ENCODE peak calls at places on chromosomes 11 and 22, in four cellular contexts. Q is astrocyte of the cerebellum, G is coronary artery, F is lower lobe of right lung. U is an unnamed sample.

GRCh38 chr11:6357222-6357621 is 33.1 kb upstream of the SMPD1 start:
- DNase-seq in Q (peak), G (peak), F (no peak), U (no peak)

GRCh38 chr11:128891912-128892398 is 799 bp downstream of the KCNJ5 start:
- DNase-seq in Q (no peak), G (no peak), F (no peak), U (no peak)

GRCh38 chr11:115501895-115502589 is 2.2 kb downstream of the CADM1 start:
- DNase-seq in Q (no peak), G (no peak), F (no peak), U (no peak)

GRCh38 chr11:31817621-31818493 is 6.7 kb upstream of the PAX6 start:
- DNase-seq in Q (no peak), G (no peak), F (no peak), U (no peak)

GRCh38 chr11:66068154-66068821 is 1.8 kb upstream of the PACS1 start:
- DNase-seq in Q (peak), G (no peak), F (peak), U (no peak)

GRCh38 chr11:131811380-131811779 is 441.0 kb downstream of the NTM start:
- DNase-seq in Q (no peak), G (no peak), F (no peak), U (no peak)

GRCh38 chr22:42648368-42649260 is 578 bp downstream of the CYB5R3 start:
- DNase-seq in Q (no peak), G (no peak), F (peak), U (no peak)

GRCh38 chr11:118658372-118659313 is 20.8 kb downstream of the TREH start:
- DNase-seq in Q (no peak), G (no peak), F (no peak), U (no peak)

GRCh38 chr11:118310781-118311485 is 6.4 kb downstream of the CD3E start:
- DNase-seq in Q (no peak), G (no peak), F (no peak), U (no peak)

GRCh38 chr22:44396727-44397722 is 84.3 kb upstream of the SHISAL1 start:
- DNase-seq in Q (no peak), G (peak), F (peak), U (peak)

DNA sequence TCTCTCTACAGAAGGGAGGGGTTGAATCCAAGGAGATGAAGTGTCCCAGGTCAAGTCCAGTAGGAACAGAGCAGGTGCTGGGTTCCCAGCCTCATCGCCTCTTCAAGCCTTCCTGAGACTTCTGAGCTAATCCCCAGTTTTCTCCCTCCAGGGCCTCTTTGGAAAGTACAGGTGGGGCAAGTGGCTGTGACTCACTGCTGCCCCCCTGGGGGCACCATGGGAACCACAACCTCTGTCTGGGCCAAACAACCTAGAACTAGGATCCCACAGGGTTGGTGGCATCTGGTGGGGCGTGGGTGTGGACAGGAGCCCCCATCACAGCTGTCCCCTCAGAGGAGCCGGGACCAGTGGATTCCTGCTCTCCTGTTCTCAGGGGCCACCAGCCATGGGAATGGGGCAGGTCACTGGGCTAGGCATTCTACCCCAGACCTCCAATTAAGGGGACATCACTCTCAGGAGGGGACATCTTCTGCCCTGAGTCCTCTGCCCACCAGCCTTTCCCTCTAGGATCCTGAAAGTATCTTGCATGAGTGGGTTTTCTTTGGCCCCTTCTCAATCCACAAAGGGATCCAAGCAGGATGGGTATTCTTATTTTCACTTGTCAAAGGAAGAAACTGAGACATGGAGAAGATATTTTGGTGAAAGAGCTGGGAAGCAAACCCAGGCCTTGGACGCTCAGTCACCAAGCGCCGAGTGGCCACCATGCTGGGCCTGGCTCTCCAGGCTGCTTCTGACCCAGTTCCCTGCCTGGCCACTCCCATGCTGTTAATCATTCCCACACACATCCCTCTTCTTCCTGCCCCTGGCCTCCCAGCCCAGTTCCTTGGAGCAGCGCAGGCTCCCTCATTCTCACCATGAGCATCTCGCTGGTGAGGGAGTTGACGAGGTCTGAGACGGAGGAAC is 23.8 kb downstream of the LRRC10B start:
- DNase-seq in Q (no peak), G (no peak), F (no peak), U (no peak)
- TF ChIP-seq CTCF in Q (peak), G (peak), F (peak), U (peak)

GRCh38 chr22:20022231-20023069 is 1.5 kb downstream of the TANGO2 start:
- DNase-seq in Q (no peak), G (no peak), F (no peak), U (no peak)

GRCh38 chr22:20023214-20023613 is 2.3 kb downstream of the TANGO2 start:
- DNase-seq in Q (no peak), G (peak), F (no peak), U (peak)

GRCh38 chr22:20019661-20020532 is 1.0 kb upstream of the TANGO2 start:
- DNase-seq in Q (no peak), G (no peak), F (no peak), U (no peak)

GRCh38 chr22:20020533-20021195 is at the start of gene TANGO2:
- DNase-seq in Q (peak), G (peak), F (peak), U (no peak)

DNA sequence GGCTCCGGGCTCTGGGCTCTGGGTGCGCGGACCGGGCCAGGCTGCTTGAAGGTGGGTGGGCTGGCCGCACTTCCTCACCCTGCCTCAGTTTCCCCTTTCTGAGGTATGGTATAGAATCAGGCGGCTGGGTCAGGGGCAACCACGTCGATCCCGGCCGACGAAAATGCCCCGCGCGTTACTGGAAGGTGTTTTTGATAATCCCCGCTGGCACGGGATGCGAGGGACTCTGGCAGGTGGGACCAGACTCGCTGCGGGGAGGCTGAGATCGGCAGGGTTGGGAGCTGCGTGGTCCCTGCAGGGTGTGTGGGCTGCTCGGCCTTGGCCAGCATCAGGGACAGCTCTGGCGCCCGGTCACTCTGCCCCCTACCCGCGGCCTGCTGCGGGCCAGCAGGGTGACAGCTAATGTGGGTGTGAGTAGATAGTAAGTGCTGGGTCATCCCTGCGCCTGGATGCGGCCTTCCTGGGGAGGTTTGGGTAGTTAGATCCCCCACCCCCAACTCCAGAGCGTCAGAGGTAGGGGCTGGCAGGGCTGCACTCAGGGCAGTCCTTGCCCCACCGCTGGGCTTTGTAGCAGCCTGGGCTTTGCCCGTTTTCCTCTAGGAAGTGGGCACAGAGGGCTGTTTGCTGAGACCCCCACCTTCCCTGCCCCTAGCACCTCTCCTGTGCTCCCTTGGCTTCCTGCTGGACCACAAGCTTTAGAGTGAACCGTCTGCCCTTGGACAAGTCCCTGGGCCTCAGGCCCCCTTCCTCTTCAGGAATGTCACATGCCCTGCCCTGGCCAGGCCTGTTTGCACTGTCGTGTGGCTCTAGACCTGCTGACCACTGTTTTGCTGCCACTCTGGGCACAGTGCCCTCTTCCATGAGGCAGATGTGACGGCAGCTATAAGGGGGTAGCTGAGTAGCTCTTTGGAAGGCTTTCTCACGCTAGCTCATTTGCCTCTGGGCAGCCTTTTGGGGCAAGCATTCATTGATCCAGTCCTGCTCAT is 579 bp downstream of the TANGO2 start:
- DNase-seq in Q (no peak), G (peak), F (peak), U (no peak)
- TF ChIP-seq CTCF in Q (no peak), G (no peak), F (no peak), U (peak)

DNA sequence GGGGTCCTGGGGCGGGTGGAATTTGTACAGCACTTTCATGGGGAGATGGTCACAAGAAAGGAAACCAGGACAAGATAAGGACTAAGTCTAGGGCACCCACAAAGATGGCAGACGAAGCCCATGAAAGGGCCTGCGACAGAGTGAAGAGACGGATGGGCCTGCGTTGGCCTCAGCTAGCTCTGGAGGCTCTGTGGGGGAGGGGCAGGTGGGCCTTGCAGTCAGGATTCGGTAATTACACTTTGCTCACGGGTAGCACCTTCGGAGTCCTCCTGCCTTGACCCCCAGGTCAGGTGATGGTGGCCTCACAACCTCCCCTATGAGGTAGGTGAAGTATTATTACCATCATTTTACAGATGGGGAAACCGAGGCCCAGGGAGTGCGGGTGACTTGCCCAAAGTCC is 7.1 kb downstream of the LRRC10B start:
- DNase-seq in Q (no peak), G (no peak), F (no peak), U (no peak)
- TF ChIP-seq CTCF in Q (no peak), G (no peak), F (no peak), U (no peak)

DNA sequence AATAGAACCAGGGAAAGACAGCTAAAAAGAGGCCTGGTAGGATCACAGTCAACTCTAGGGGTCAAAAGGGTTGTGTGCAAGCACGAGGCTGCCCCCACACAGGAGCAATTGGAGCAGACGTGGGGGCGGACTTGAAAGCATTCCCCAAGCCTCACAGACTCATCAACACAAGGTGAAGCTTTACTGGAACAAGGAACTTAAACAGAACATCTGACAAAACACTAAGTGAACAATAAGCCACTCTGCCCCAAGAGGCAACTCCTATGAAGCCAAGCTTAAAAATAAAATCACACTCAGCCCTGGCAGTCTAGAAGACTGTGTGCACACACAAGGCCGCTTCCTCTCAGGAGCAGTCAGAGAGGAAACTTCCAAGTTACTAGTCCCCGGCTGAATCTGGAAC is 32.2 kb upstream of the TEAD1 start:
- DNase-seq in Q (no peak), G (no peak), F (no peak), U (no peak)
- TF ChIP-seq CTCF in Q (no peak), G (no peak), F (no peak), U (no peak)

DNA sequence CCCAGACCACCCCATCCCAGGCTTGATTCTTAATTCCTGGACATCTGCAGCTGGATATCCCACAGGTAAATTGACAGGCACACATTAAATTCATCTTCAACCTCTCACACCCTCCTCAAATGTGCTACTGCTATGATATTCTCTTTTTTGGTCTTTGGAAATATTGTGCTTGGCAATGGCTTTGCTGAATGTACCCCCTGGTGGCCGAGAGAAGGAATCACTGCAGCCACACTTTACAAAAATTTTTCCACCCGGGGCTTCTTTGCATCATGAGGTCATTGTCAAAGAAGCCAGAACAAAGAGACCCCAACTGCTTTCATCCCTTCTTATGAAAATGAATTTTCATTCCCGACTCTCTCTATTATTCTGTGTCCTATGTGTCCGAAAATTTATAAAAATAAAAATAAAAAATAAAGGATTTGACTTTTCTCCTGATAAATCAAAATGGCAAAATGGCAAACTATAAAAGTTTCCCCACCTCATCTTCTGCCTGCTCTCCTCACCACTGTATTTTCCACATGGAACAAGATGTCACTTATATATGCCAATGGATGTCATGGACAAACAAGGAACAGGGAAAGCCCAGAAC is 15.0 kb upstream of the CYB5R2 start:
- DNase-seq in Q (peak), G (no peak), F (no peak), U (no peak)
- TF ChIP-seq CTCF in Q (peak), G (peak), F (peak), U (peak)

GRCh38 chr11:64180871-64181270 is 5.1 kb upstream of the STIP1 start:
- DNase-seq in Q (no peak), G (no peak), F (no peak), U (no peak)

GRCh38 chr11:64183890-64184289 is 2.1 kb upstream of the STIP1 start:
- DNase-seq in Q (no peak), G (no peak), F (no peak), U (no peak)

GRCh38 chr11:64185323-64186204 is at the start of gene STIP1:
- DNase-seq in Q (peak), G (peak), F (peak), U (peak)

GRCh38 chr11:64181506-64182411 is 4.2 kb upstream of the STIP1 start:
- DNase-seq in Q (peak), G (peak), F (peak), U (no peak)

GRCh38 chr11:64186205-64187165 is 514 bp downstream of the STIP1 start:
- DNase-seq in Q (no peak), G (no peak), F (no peak), U (no peak)
- TF ChIP-seq CTCF in Q (no peak), G (no peak), F (no peak), U (peak)